ENCODE peak calls at places on chromosome 6, in seven cellular contexts. One of them, this sample, is unnamed. For H3K4me1, the result is how much of the 10 kb centered on the place peaks cover.

GRCh38 chr6:132933085-132933484 is 118.7 kb downstream of the RPS12 start:
- DNase-seq in hepatocyte: no peak
- DNase-seq in vagina: no peak
- DNase-seq in right lobe of liver: no peak
- DNase-seq in psoas muscle: no peak
- DNase-seq in tibial artery: no peak
- DNase-seq in HCT116: no peak
- DNase-seq in this sample: no peak

GRCh38 chr6:7691021-7691420 is 34.9 kb upstream of the BMP6 start:
- DNase-seq in hepatocyte: no peak
- DNase-seq in vagina: no peak
- DNase-seq in right lobe of liver: no peak
- DNase-seq in psoas muscle: no peak
- DNase-seq in tibial artery: no peak
- DNase-seq in HCT116: no peak
- DNase-seq in this sample: no peak

GRCh38 chr6:73704260-73704659 is 8.3 kb downstream of the CD109 start:
- DNase-seq in hepatocyte: peak
- DNase-seq in vagina: no peak
- DNase-seq in right lobe of liver: no peak
- DNase-seq in psoas muscle: peak
- DNase-seq in tibial artery: no peak
- DNase-seq in HCT116: peak
- DNase-seq in this sample: peak

GRCh38 chr6:5213851-5214507 is 46.8 kb downstream of the LYRM4 start:
- DNase-seq in hepatocyte: no peak
- DNase-seq in vagina: no peak
- DNase-seq in right lobe of liver: no peak
- DNase-seq in psoas muscle: no peak
- DNase-seq in tibial artery: no peak
- DNase-seq in HCT116: no peak
- DNase-seq in this sample: no peak

GRCh38 chr6:38527371-38527770 is 112.4 kb downstream of the BTBD9 start:
- DNase-seq in hepatocyte: no peak
- DNase-seq in vagina: no peak
- DNase-seq in right lobe of liver: no peak
- DNase-seq in psoas muscle: no peak
- DNase-seq in tibial artery: no peak
- DNase-seq in HCT116: no peak
- DNase-seq in this sample: no peak

GRCh38 chr6:150079604-150080003 is 10.7 kb upstream of the ULBP3 start:
- DNase-seq in hepatocyte: no peak
- DNase-seq in vagina: no peak
- DNase-seq in right lobe of liver: no peak
- DNase-seq in psoas muscle: no peak
- DNase-seq in tibial artery: peak
- DNase-seq in HCT116: no peak
- DNase-seq in this sample: no peak

GRCh38 chr6:158414900-158415299 is 102.6 kb downstream of the TULP4 start:
- DNase-seq in hepatocyte: no peak
- DNase-seq in vagina: no peak
- DNase-seq in right lobe of liver: no peak
- DNase-seq in psoas muscle: no peak
- DNase-seq in tibial artery: no peak
- DNase-seq in HCT116: no peak
- DNase-seq in this sample: no peak

GRCh38 chr6:72363844-72364740 is 257.8 kb upstream of the KCNQ5 start:
- DNase-seq in hepatocyte: peak
- DNase-seq in vagina: no peak
- DNase-seq in right lobe of liver: no peak
- DNase-seq in psoas muscle: no peak
- DNase-seq in tibial artery: no peak
- DNase-seq in HCT116: no peak
- DNase-seq in this sample: no peak

GRCh38 chr6:165654144-165654543 is 8.9 kb downstream of the PDE10A start:
- DNase-seq in hepatocyte: no peak
- DNase-seq in vagina: no peak
- DNase-seq in right lobe of liver: no peak
- DNase-seq in psoas muscle: no peak
- DNase-seq in tibial artery: no peak
- DNase-seq in HCT116: no peak
- DNase-seq in this sample: no peak

GRCh38 chr6:122809671-122810070 is 20.6 kb downstream of the SMPDL3A start:
- DNase-seq in hepatocyte: no peak
- DNase-seq in vagina: no peak
- DNase-seq in right lobe of liver: no peak
- DNase-seq in psoas muscle: no peak
- DNase-seq in tibial artery: no peak
- DNase-seq in HCT116: no peak
- DNase-seq in this sample: no peak

GRCh38 chr6:17280552-17281090 is 540 bp upstream of the RBM24 start:
- DNase-seq in hepatocyte: peak
- DNase-seq in vagina: no peak
- DNase-seq in right lobe of liver: peak
- DNase-seq in psoas muscle: peak
- DNase-seq in tibial artery: peak
- DNase-seq in HCT116: no peak
- DNase-seq in this sample: no peak

GRCh38 chr6:17278289-17279061 is 2.7 kb upstream of the RBM24 start:
- DNase-seq in hepatocyte: no peak
- DNase-seq in vagina: no peak
- DNase-seq in right lobe of liver: no peak
- DNase-seq in psoas muscle: no peak
- DNase-seq in tibial artery: no peak
- DNase-seq in HCT116: no peak
- DNase-seq in this sample: no peak

GRCh38 chr6:17281497-17282481 is 628 bp downstream of the RBM24 start:
- DNase-seq in hepatocyte: no peak
- DNase-seq in vagina: no peak
- DNase-seq in right lobe of liver: peak
- DNase-seq in psoas muscle: no peak
- DNase-seq in tibial artery: peak
- DNase-seq in HCT116: no peak
- DNase-seq in this sample: no peak

GRCh38 chr6:17281100-17281496 is at the start of gene RBM24:
- DNase-seq in hepatocyte: peak
- DNase-seq in vagina: no peak
- DNase-seq in right lobe of liver: peak
- DNase-seq in psoas muscle: peak
- DNase-seq in tibial artery: peak
- DNase-seq in HCT116: peak
- DNase-seq in this sample: peak

GRCh38 chr6:17280138-17280537 is 1.0 kb upstream of the RBM24 start:
- DNase-seq in hepatocyte: no peak
- DNase-seq in vagina: no peak
- DNase-seq in right lobe of liver: no peak
- DNase-seq in psoas muscle: no peak
- DNase-seq in tibial artery: no peak
- DNase-seq in HCT116: no peak
- DNase-seq in this sample: no peak
- H3K4me1 ChIP-seq in hepatocyte: under half
- H3K4me1 ChIP-seq in vagina: under half
- H3K4me1 ChIP-seq in right lobe of liver: under half
- H3K4me1 ChIP-seq in psoas muscle: under half
- H3K4me1 ChIP-seq in tibial artery: under half
- H3K4me1 ChIP-seq in HCT116: under half
- H3K4me1 ChIP-seq in this sample: under half

GRCh38 chr6:43187821-43188220 is 5.8 kb downstream of the CUL9 start:
- DNase-seq in hepatocyte: no peak
- DNase-seq in vagina: peak
- DNase-seq in right lobe of liver: no peak
- DNase-seq in psoas muscle: no peak
- DNase-seq in tibial artery: peak
- DNase-seq in HCT116: no peak
- DNase-seq in this sample: no peak

GRCh38 chr6:43185391-43185790 is 3.4 kb downstream of the CUL9 start:
- DNase-seq in hepatocyte: no peak
- DNase-seq in vagina: no peak
- DNase-seq in right lobe of liver: no peak
- DNase-seq in psoas muscle: no peak
- DNase-seq in tibial artery: no peak
- DNase-seq in HCT116: no peak
- DNase-seq in this sample: no peak

GRCh38 chr6:43186019-43186418 is 4.0 kb downstream of the CUL9 start:
- DNase-seq in hepatocyte: no peak
- DNase-seq in vagina: no peak
- DNase-seq in right lobe of liver: no peak
- DNase-seq in psoas muscle: no peak
- DNase-seq in tibial artery: peak
- DNase-seq in HCT116: no peak
- DNase-seq in this sample: no peak

GRCh38 chr6:43188426-43188825 is 6.4 kb downstream of the CUL9 start:
- DNase-seq in hepatocyte: no peak
- DNase-seq in vagina: peak
- DNase-seq in right lobe of liver: no peak
- DNase-seq in psoas muscle: no peak
- DNase-seq in tibial artery: peak
- DNase-seq in HCT116: no peak
- DNase-seq in this sample: no peak

DNA sequence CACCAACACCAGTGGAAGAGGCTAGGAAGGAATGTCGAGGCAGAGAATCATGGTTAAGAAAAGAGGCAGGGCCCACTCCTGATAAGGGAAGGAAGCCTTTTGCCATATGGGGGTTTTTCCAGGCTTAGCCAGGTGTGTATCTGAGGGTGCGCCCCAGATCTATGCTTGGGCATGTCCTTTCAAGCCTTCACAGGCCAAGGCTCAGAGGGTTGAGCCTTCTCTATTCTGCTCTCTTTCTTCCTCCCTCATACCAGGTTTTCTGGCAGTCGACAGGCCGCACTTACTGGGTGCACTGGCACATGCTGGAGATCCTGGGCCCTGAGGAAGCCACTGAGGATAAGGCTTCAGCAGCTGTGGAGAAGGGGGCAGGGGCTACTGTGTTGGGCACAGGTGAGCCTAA is 4.7 kb downstream of the CUL9 start:
- DNase-seq in hepatocyte: no peak
- DNase-seq in vagina: no peak
- DNase-seq in right lobe of liver: no peak
- DNase-seq in psoas muscle: no peak
- DNase-seq in tibial artery: peak
- DNase-seq in HCT116: no peak
- DNase-seq in this sample: peak
- H3K4me1 ChIP-seq in hepatocyte: under half
- H3K4me1 ChIP-seq in vagina: under half
- H3K4me1 ChIP-seq in right lobe of liver: under half
- H3K4me1 ChIP-seq in psoas muscle: under half
- H3K4me1 ChIP-seq in tibial artery: under half
- H3K4me1 ChIP-seq in HCT116: under half
- H3K4me1 ChIP-seq in this sample: under half

GRCh38 chr6:43091020-43091419 is 14.9 kb downstream of the PTK7 start:
- DNase-seq in hepatocyte: no peak
- DNase-seq in vagina: no peak
- DNase-seq in right lobe of liver: no peak
- DNase-seq in psoas muscle: no peak
- DNase-seq in tibial artery: no peak
- DNase-seq in HCT116: no peak
- DNase-seq in this sample: no peak

GRCh38 chr6:43093361-43094289 is 17.5 kb downstream of the PTK7 start:
- DNase-seq in hepatocyte: no peak
- DNase-seq in vagina: no peak
- DNase-seq in right lobe of liver: no peak
- DNase-seq in psoas muscle: no peak
- DNase-seq in tibial artery: no peak
- DNase-seq in HCT116: no peak
- DNase-seq in this sample: no peak

GRCh38 chr6:43091592-43091991 is 15.5 kb downstream of the PTK7 start:
- DNase-seq in hepatocyte: no peak
- DNase-seq in vagina: no peak
- DNase-seq in right lobe of liver: no peak
- DNase-seq in psoas muscle: no peak
- DNase-seq in tibial artery: no peak
- DNase-seq in HCT116: no peak
- DNase-seq in this sample: no peak

GRCh38 chr6:43090557-43090952 is 14.4 kb downstream of the PTK7 start:
- DNase-seq in hepatocyte: peak
- DNase-seq in vagina: no peak
- DNase-seq in right lobe of liver: no peak
- DNase-seq in psoas muscle: no peak
- DNase-seq in tibial artery: no peak
- DNase-seq in HCT116: no peak
- DNase-seq in this sample: no peak

DNA sequence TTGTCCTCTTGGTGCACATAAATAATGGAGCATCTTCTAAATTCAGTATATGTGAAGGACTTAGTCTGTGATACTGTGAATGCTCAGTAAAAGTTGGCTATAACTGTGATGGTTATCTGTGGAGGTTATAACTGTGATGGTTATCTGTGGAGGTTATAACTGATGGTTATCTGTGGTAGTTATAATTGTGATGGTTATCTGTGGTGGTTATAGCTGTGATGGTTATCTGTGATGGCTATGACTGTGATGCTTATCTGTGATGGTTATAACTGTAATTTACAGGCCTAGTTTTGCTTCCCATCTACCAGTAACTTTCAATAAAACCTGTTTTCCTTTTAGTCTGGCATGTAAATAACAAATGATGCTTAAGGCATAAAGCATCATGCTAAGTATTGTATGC is 16.5 kb downstream of the PTK7 start:
- DNase-seq in hepatocyte: no peak
- DNase-seq in vagina: no peak
- DNase-seq in right lobe of liver: no peak
- DNase-seq in psoas muscle: no peak
- DNase-seq in tibial artery: no peak
- DNase-seq in HCT116: no peak
- DNase-seq in this sample: no peak
- H3K4me1 ChIP-seq in hepatocyte: half or more
- H3K4me1 ChIP-seq in vagina: half or more
- H3K4me1 ChIP-seq in right lobe of liver: under half
- H3K4me1 ChIP-seq in psoas muscle: under half
- H3K4me1 ChIP-seq in tibial artery: under half
- H3K4me1 ChIP-seq in HCT116: under half
- H3K4me1 ChIP-seq in this sample: half or more

DNA sequence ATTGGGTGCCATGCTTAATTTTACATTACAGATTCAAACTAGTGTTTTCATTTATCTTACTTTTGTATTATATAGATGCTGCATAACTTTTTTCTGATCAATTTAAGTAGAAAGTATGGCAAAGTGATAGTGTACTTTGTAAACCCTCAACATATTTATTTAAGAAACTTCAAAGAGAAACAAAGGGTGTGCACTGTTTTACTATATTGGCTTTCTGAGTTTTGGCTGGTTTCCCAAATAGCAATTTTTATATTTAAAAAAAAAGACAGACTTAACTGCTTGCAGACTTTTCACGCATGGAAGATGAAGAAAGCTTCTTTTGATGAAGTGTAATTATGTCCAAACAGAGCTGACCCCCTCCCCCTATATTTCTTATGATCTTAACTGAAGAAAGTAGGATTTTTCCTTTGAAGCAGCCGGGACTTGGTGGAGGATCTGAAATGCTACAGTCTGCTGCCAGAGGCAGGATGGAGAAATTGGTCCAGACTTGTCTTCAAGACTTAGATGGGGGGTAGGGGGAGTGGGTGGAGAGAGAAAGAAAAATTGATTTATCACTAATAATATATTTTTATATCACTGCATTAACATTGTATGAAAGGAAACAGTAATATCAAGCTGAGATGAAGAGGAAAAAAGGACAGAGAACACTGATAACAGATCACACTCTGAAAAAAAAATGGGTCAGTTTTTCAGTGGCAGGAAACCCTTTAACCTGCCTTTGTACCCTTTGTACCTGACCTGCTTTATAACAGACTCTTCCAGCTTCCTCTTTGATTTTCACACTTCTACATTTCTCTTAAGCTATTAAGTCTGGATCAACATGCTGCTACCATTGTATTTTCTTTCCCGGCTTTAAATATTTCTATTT is 56.0 kb upstream of the SUPT3H start:
- DNase-seq in hepatocyte: no peak
- DNase-seq in vagina: no peak
- DNase-seq in right lobe of liver: no peak
- DNase-seq in psoas muscle: no peak
- DNase-seq in tibial artery: no peak
- DNase-seq in HCT116: no peak
- DNase-seq in this sample: no peak
- H3K4me1 ChIP-seq in hepatocyte: under half
- H3K4me1 ChIP-seq in vagina: under half
- H3K4me1 ChIP-seq in right lobe of liver: under half
- H3K4me1 ChIP-seq in psoas muscle: under half
- H3K4me1 ChIP-seq in tibial artery: under half
- H3K4me1 ChIP-seq in HCT116: under half
- H3K4me1 ChIP-seq in this sample: under half

This sample was measured in Caco-2.